ENCODE peak calls at places on chromosomes 3 and 15, in seven cellular contexts. U is progenitor cell of endocrine pancreas; N is mucosa of gallbladder; F is T-helper 2 cell; X is aorta; E is stimulated activated CD4-positive, alpha-beta T cell treated with anti-CD3 and anti-CD28 coated beads, Interleukin-15, amount 100 ng/mL, for 1 hour; V is kidney epithelial cell. Q is an unnamed sample.
A peak's percentile ranks its signal among the peaks of the same experiment; 100 is the strongest.

GRCh38 chr3:175200391-175200790 is 341.3 kb downstream of the NAALADL2 start:
- DNase-seq in X (no peak), N (no peak), U (no peak), E (no peak), F (no peak), V (no peak), Q (no peak)

GRCh38 chr3:152405915-152406802 is 137.4 kb downstream of the MBNL1 start:
- DNase-seq in U (no peak), F (no peak), N (no peak), E (no peak), V (no peak), X (no peak), Q (no peak)

GRCh38 chr15:101458908-101459578 is 30.5 kb downstream of the PCSK6 start:
- DNase-seq in V (no peak), E (no peak), U (no peak), F (no peak), N (no peak), X (no peak), Q (no peak)

GRCh38 chr3:140736863-140737460 is 59.1 kb downstream of the TRIM42 start:
- DNase-seq in X (peak; percentile 51), U (peak; percentile 20), F (no peak), E (no peak), V (no peak), N (peak; percentile 47), Q (peak; percentile 37)

GRCh38 chr3:61702453-61702852 is 141.1 kb downstream of the PTPRG start:
- DNase-seq in V (no peak), U (no peak), X (no peak), F (no peak), N (no peak), E (no peak), Q (no peak)

GRCh38 chr3:140128217-140129137 is 193.5 kb downstream of the CLSTN2 start:
- DNase-seq in U (peak; percentile 17), F (no peak), N (peak; percentile 43), E (no peak), V (no peak), X (no peak), Q (no peak)

GRCh38 chr15:100663066-100663465 is 60.7 kb downstream of the ASB7 start:
- DNase-seq in E (no peak), U (no peak), V (no peak), F (no peak), N (no peak), X (no peak), Q (no peak)

GRCh38 chr3:138186803-138187295 is 252 bp upstream of the ARMC8 start:
- DNase-seq in N (peak; percentile 92), E (peak; percentile 85), X (peak; percentile 92), F (peak; percentile 71), U (peak; percentile 72), V (peak; percentile 39), Q (peak; percentile 88)

GRCh38 chr3:155859859-155860258 is 5.6 kb upstream of the SLC33A1 start:
- DNase-seq in U (no peak), X (no peak), V (no peak), F (no peak), N (no peak), E (no peak), Q (no peak)

GRCh38 chr3:108510496-108510895 is at the start of gene MYH15:
- DNase-seq in E (no peak), X (no peak), F (no peak), N (no peak), U (no peak), V (no peak), Q (no peak)

GRCh38 chr15:88709960-88710715 is 71.3 kb downstream of the ISG20 start:
- DNase-seq in U (no peak), F (no peak), N (no peak), E (no peak), V (no peak), X (no peak), Q (no peak)

GRCh38 chr15:66613743-66614142 is 47.9 kb upstream of the LCTL start:
- DNase-seq in N (no peak), X (no peak), U (no peak), E (no peak), F (no peak), V (no peak), Q (no peak)

GRCh38 chr3:135224963-135225362 is 429.9 kb downstream of the EPHB1 start:
- DNase-seq in V (no peak), F (no peak), X (no peak), N (no peak), U (no peak), E (no peak), Q (no peak)

GRCh38 chr15:65981837-65982696 is 112.8 kb downstream of the RAB11A start:
- DNase-seq in V (no peak), N (peak; percentile 14), E (peak; percentile 56), X (no peak), F (peak; percentile 14), U (peak; percentile 52), Q (no peak)

GRCh38 chr3:193594946-193595689 is 2.1 kb downstream of the OPA1 start:
- DNase-seq in N (no peak), X (no peak), V (no peak), F (no peak), E (no peak), U (no peak), Q (no peak)

GRCh38 chr15:47124430-47125102 is 592.7 kb upstream of the SEMA6D start:
- DNase-seq in V (no peak), N (no peak), E (no peak), F (no peak), U (no peak), X (no peak), Q (no peak)

Q was measured in prostate gland.